ENCODE peak calls at places on chromosomes 13 and 19, in nine cellular contexts. U is neural progenitor cell; X is stimulated activated CD8-positive, alpha-beta memory T cell treated with anti-CD3 and anti-CD28 coated beads, Interleukin-4, amount 100 ng/mL, for 1 hour; M is fibroblast of pulmonary artery; E is Daoy; B is AG08396; V is EH; J is non-pigmented ciliary epithelial cell; S is activated CD8-positive, alpha-beta memory T cell treated with anti-CD3 and anti-CD28 coated beads, Interleukin-2, amount 50 U/mL, for 4 hours. N is an unnamed sample.
A peak's percentile ranks its signal among the peaks of the same experiment; 100 is the strongest.

GRCh38 chr19:2186071-2186846 is 22.5 kb downstream of the DOT1L start:
- DNase-seq in V (peak; percentile 99), X (no peak), J (peak; percentile 76), S (no peak), M (peak; percentile 84), B (peak; percentile 98), U (peak; percentile 39), E (no peak), N (no peak)

GRCh38 chr13:67736646-67737420 is 506.7 kb upstream of the PCDH9 start:
- DNase-seq in M (peak; percentile 52), V (no peak), X (no peak), B (no peak), S (no peak), J (peak; percentile 53), U (peak; percentile 68), E (no peak), N (no peak)

GRCh38 chr19:16373539-16373938 is 48.9 kb downstream of the KLF2 start:
- DNase-seq in J (no peak), V (peak; percentile 50), S (no peak), U (no peak), B (peak; percentile 85), M (peak; percentile 54), E (no peak), X (no peak), N (peak; percentile 54)

GRCh38 chr13:27171830-27172494 is 351 bp upstream of the USP12 start:
- DNase-seq in M (peak; percentile 94), S (peak; percentile 94), E (peak; percentile 91), B (peak; percentile 97), V (peak; percentile 92), X (peak; percentile 90), U (peak; percentile 96), J (no peak), N (peak; percentile 88)

GRCh38 chr19:45071969-45072790 is 4.1 kb downstream of the ZNF296 start:
- DNase-seq in M (no peak), E (no peak), V (no peak), X (no peak), S (no peak), J (no peak), B (no peak), U (no peak), N (no peak)

GRCh38 chr19:47255947-47256687 is at the start of gene CCDC9:
- DNase-seq in M (peak; percentile 97), S (peak; percentile 90), U (peak; percentile 99), E (peak; percentile 97), V (peak; percentile 95), J (peak; percentile 74), X (peak; percentile 79), B (peak; percentile 93), N (peak; percentile 96)

GRCh38 chr19:34269968-34270621 is 15.7 kb downstream of the GARRE1 start:
- DNase-seq in J (peak; percentile 51), V (peak; percentile 90), M (peak; percentile 92), S (peak; percentile 65), E (peak; percentile 85), X (peak; percentile 46), U (no peak), B (peak; percentile 41), N (peak; percentile 77)

GRCh38 chr13:42478531-42479156 is 95.3 kb upstream of the TNFSF11 start:
- DNase-seq in M (peak; percentile 63), U (peak; percentile 27), V (no peak), S (no peak), J (no peak), X (no peak), E (no peak), B (no peak), N (peak; percentile 26)

GRCh38 chr13:95479706-95480105 is 72.8 kb upstream of the CLDN10 start:
- DNase-seq in V (no peak), U (no peak), J (no peak), S (no peak), X (no peak), M (no peak), E (no peak), B (no peak), N (no peak)